ENCODE peak calls at places on chromosomes 6 and 20, in four cellular contexts. One of them, this sample, is unnamed.

GRCh38 chr20:10201321-10201870 is 17.2 kb upstream of the SNAP25 start:
- DNase-seq in fibroblast of lung: peak
- DNase-seq in mammary epithelial cell: no peak
- DNase-seq in neural progenitor cell: no peak
- DNase-seq in this sample: no peak

GRCh38 chr6:139336488-139336887 is 38.0 kb downstream of the CITED2 start:
- DNase-seq in fibroblast of lung: peak
- DNase-seq in mammary epithelial cell: peak
- DNase-seq in neural progenitor cell: no peak
- DNase-seq in this sample: no peak

GRCh38 chr6:40701352-40702007 is 114.3 kb upstream of the LRFN2 start:
- DNase-seq in fibroblast of lung: no peak
- DNase-seq in mammary epithelial cell: no peak
- DNase-seq in neural progenitor cell: no peak
- DNase-seq in this sample: no peak

GRCh38 chr6:31490115-31490873 is 7.7 kb upstream of the MICB start:
- DNase-seq in fibroblast of lung: no peak
- DNase-seq in mammary epithelial cell: no peak
- DNase-seq in neural progenitor cell: no peak
- DNase-seq in this sample: no peak

GRCh38 chr20:17916365-17916996 is 52.1 kb downstream of the SNX5 start:
- DNase-seq in fibroblast of lung: no peak
- DNase-seq in mammary epithelial cell: no peak
- DNase-seq in neural progenitor cell: no peak
- DNase-seq in this sample: no peak

GRCh38 chr20:10971096-10971495 is 297.3 kb upstream of the JAG1 start:
- DNase-seq in fibroblast of lung: peak
- DNase-seq in mammary epithelial cell: peak
- DNase-seq in neural progenitor cell: no peak
- DNase-seq in this sample: no peak

GRCh38 chr6:37653933-37654565 is 43.6 kb downstream of the MDGA1 start:
- DNase-seq in fibroblast of lung: no peak
- DNase-seq in mammary epithelial cell: peak
- DNase-seq in neural progenitor cell: no peak
- DNase-seq in this sample: peak

GRCh38 chr6:98526465-98526864 is 307.9 kb upstream of the POU3F2 start:
- DNase-seq in fibroblast of lung: no peak
- DNase-seq in mammary epithelial cell: no peak
- DNase-seq in neural progenitor cell: peak
- DNase-seq in this sample: no peak

GRCh38 chr6:53358440-53359087 is 9.8 kb upstream of the ELOVL5 start:
- DNase-seq in fibroblast of lung: no peak
- DNase-seq in mammary epithelial cell: no peak
- DNase-seq in neural progenitor cell: no peak
- DNase-seq in this sample: no peak

GRCh38 chr20:10636326-10636818 is 37.4 kb downstream of the JAG1 start:
- DNase-seq in fibroblast of lung: peak
- DNase-seq in mammary epithelial cell: peak
- DNase-seq in neural progenitor cell: no peak
- DNase-seq in this sample: no peak

DNA sequence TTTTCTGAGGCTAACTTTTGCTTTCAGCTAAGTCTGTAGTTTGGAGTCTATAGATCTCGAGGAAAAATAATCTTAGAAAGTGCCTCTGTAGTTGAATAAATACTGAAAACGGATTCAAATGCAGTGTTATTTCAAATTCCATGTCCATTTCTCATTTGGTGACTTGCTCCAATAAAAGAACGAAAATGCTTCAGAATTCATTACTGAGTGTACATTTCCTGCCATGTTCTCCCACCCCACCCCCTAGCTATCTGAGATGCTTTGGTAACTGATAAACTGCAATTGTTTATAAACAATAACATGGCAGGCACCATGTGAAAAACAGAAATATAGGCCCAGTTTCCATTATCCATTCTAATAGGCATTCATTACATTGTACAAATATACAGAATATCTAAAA is 1.6 kb downstream of the FAM162B start:
- DNase-seq in fibroblast of lung: no peak
- DNase-seq in mammary epithelial cell: no peak
- DNase-seq in neural progenitor cell: no peak
- DNase-seq in this sample: no peak
- H3K4me3 ChIP-seq in fibroblast of lung: peak
- H3K4me3 ChIP-seq in mammary epithelial cell: no peak
- H3K4me3 ChIP-seq in neural progenitor cell: no peak
- H3K4me3 ChIP-seq in this sample: no peak

GRCh38 chr6:123402052-123402451 is 234.7 kb downstream of the TRDN start:
- DNase-seq in fibroblast of lung: no peak
- DNase-seq in mammary epithelial cell: no peak
- DNase-seq in neural progenitor cell: no peak
- DNase-seq in this sample: peak
- H3K9ac ChIP-seq in fibroblast of lung: no peak
- H3K9ac ChIP-seq in mammary epithelial cell: no peak
- H3K9ac ChIP-seq in neural progenitor cell: no peak
- H3K9ac ChIP-seq in this sample: no peak

DNA sequence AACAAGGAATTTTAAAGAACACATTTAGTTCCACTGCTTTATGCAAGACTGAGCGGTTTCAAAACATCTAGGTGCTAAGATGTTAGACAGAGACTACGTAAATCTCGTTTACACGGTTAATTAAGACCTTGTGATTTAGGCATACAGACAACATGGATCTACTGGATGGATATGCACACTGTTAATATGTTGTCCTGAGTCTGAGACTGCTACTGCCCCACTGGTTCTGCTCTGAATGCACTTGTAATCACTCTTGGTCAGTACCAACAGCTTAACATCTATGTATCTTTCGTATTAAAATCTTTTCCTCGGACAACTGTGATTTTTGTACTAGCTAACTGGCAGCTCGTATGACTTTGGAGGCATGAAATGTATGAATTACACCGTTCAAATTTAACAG is 3.1 kb downstream of the MAN1A1 start:
- DNase-seq in fibroblast of lung: no peak
- DNase-seq in mammary epithelial cell: no peak
- DNase-seq in neural progenitor cell: no peak
- DNase-seq in this sample: no peak
- H3K4me3 ChIP-seq in fibroblast of lung: peak
- H3K4me3 ChIP-seq in mammary epithelial cell: no peak
- H3K4me3 ChIP-seq in neural progenitor cell: no peak
- H3K4me3 ChIP-seq in this sample: peak

GRCh38 chr20:53785320-53785719 is 191.7 kb upstream of the ZNF217 start:
- DNase-seq in fibroblast of lung: no peak
- DNase-seq in mammary epithelial cell: no peak
- DNase-seq in neural progenitor cell: no peak
- DNase-seq in this sample: no peak

GRCh38 chr20:53786071-53786444 is 192.4 kb upstream of the ZNF217 start:
- DNase-seq in fibroblast of lung: no peak
- DNase-seq in mammary epithelial cell: peak
- DNase-seq in neural progenitor cell: no peak
- DNase-seq in this sample: no peak

GRCh38 chr20:53786445-53787267 is 193.0 kb upstream of the ZNF217 start:
- DNase-seq in fibroblast of lung: no peak
- DNase-seq in mammary epithelial cell: no peak
- DNase-seq in neural progenitor cell: no peak
- DNase-seq in this sample: peak

GRCh38 chr20:53782612-53783246 is 189.1 kb upstream of the ZNF217 start:
- DNase-seq in fibroblast of lung: no peak
- DNase-seq in mammary epithelial cell: no peak
- DNase-seq in neural progenitor cell: no peak
- DNase-seq in this sample: no peak

DNA sequence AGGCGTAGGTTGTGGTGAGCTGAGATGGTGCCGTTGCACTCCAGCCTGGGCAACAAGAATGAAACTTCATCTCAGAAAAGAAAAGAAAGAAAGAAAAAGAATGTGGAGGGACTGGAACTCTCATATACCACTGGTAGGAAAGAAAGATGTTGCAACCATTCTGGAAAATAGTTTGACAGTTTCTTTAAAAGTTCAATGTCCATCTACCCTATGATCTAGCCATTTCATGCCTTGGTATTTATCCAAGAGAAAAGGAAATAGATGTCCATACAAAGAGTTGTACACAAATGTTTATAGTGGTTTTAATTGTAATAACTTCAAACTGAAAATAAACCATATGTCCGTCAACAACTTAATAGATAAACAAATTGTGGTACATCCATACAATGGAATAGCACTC is 190.1 kb upstream of the ZNF217 start:
- DNase-seq in fibroblast of lung: no peak
- DNase-seq in mammary epithelial cell: no peak
- DNase-seq in neural progenitor cell: no peak
- DNase-seq in this sample: no peak
- H3K9ac ChIP-seq in fibroblast of lung: no peak
- H3K9ac ChIP-seq in mammary epithelial cell: no peak
- H3K9ac ChIP-seq in neural progenitor cell: no peak
- H3K9ac ChIP-seq in this sample: no peak

GRCh38 chr6:12916001-12916400 is 199.4 kb downstream of the PHACTR1 start:
- DNase-seq in fibroblast of lung: no peak
- DNase-seq in mammary epithelial cell: no peak
- DNase-seq in neural progenitor cell: no peak
- DNase-seq in this sample: no peak
- H3K4me3 ChIP-seq in fibroblast of lung: no peak
- H3K4me3 ChIP-seq in mammary epithelial cell: no peak
- H3K4me3 ChIP-seq in neural progenitor cell: no peak
- H3K4me3 ChIP-seq in this sample: no peak

GRCh38 chr6:113352029-113352801 is 504.9 kb upstream of the MARCKS start:
- DNase-seq in fibroblast of lung: peak
- DNase-seq in mammary epithelial cell: peak
- DNase-seq in neural progenitor cell: peak
- DNase-seq in this sample: no peak

GRCh38 chr6:113350521-113350920 is 506.6 kb upstream of the MARCKS start:
- DNase-seq in fibroblast of lung: peak
- DNase-seq in mammary epithelial cell: no peak
- DNase-seq in neural progenitor cell: no peak
- DNase-seq in this sample: no peak

GRCh38 chr6:113351183-113351834 is 505.8 kb upstream of the MARCKS start:
- DNase-seq in fibroblast of lung: peak
- DNase-seq in mammary epithelial cell: peak
- DNase-seq in neural progenitor cell: no peak
- DNase-seq in this sample: no peak

GRCh38 chr6:113356139-113356538 is 501.0 kb upstream of the MARCKS start:
- DNase-seq in fibroblast of lung: peak
- DNase-seq in mammary epithelial cell: no peak
- DNase-seq in neural progenitor cell: no peak
- DNase-seq in this sample: no peak

DNA sequence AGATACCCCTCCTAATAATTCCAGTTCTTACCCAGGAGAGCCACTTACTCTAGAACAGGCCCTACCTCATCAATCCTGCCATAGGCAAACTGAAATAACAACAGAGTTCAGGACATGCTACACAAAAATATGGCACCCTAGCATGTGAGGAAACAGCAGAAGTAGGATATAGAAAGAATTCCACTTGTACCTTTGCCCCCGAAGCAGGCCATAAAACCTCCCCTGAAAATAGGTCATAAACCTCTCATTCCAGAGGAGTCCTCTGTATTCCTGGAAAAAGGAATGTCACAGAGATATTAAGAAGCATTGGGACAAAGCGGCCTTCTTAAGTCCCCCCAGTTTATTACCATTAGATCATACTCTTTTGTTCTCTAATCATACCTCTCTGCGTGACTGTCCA is 504.3 kb upstream of the MARCKS start:
- DNase-seq in fibroblast of lung: no peak
- DNase-seq in mammary epithelial cell: no peak
- DNase-seq in neural progenitor cell: no peak
- DNase-seq in this sample: no peak
- H3K9ac ChIP-seq in fibroblast of lung: no peak
- H3K9ac ChIP-seq in mammary epithelial cell: no peak
- H3K9ac ChIP-seq in neural progenitor cell: no peak
- H3K9ac ChIP-seq in this sample: no peak

DNA sequence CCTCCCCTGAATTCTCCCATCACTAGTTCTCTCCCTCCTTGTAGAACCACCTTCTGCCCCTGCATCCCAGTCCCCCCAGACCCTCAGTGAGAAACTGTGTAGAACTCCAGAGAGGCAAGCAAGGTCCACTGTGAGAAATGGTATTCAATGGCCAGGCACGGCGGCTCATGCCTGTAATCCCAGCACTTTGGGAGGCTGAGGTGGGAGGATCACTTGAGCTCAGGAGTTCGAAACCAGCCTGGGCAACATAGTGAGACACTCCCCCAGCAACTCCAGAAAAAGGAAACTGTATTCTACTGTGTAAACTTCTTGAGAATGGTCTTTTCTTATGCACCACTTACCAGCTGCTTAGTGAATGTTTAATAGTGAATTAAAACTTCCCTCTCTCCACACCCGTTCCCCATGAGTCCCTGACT is 8.2 kb upstream of the CD83 start:
- DNase-seq in fibroblast of lung: no peak
- DNase-seq in mammary epithelial cell: no peak
- DNase-seq in neural progenitor cell: no peak
- DNase-seq in this sample: no peak
- H3K4me3 ChIP-seq in fibroblast of lung: no peak
- H3K4me3 ChIP-seq in mammary epithelial cell: no peak
- H3K4me3 ChIP-seq in neural progenitor cell: no peak
- H3K4me3 ChIP-seq in this sample: no peak

This sample was measured in mesendoderm.